ENCODE peak calls at places on chromosome 9, in seven cellular contexts. One of them, this sample, is unnamed.
A peak's percentile ranks its signal among the peaks of the same experiment; 100 is the strongest.

GRCh38 chr9:137534256-137535119 is 15.7 kb downstream of the PNPLA7 start:
- DNase-seq in heart left ventricle: no peak
- DNase-seq in left ventricle myocardium superior: no peak
- DNase-seq in kidney epithelial cell: peak; percentile 26
- DNase-seq in cardiac septum: no peak
- DNase-seq in non-pigmented ciliary epithelial cell: no peak
- DNase-seq in naive B cell: peak; percentile 28
- DNase-seq in this sample: no peak

GRCh38 chr9:14692918-14693861 is at the start of gene ZDHHC21:
- DNase-seq in heart left ventricle: peak; percentile 89
- DNase-seq in left ventricle myocardium superior: peak; percentile 87
- DNase-seq in kidney epithelial cell: no peak
- DNase-seq in cardiac septum: peak; percentile 89
- DNase-seq in non-pigmented ciliary epithelial cell: no peak
- DNase-seq in naive B cell: peak; percentile 51
- DNase-seq in this sample: no peak

GRCh38 chr9:99177576-99178365 is 44.0 kb downstream of the ALG2 start:
- DNase-seq in heart left ventricle: no peak
- DNase-seq in left ventricle myocardium superior: no peak
- DNase-seq in kidney epithelial cell: no peak
- DNase-seq in cardiac septum: no peak
- DNase-seq in non-pigmented ciliary epithelial cell: no peak
- DNase-seq in naive B cell: peak; percentile 37
- DNase-seq in this sample: no peak

GRCh38 chr9:1919229-1919628 is 95.9 kb upstream of the SMARCA2 start:
- DNase-seq in heart left ventricle: no peak
- DNase-seq in left ventricle myocardium superior: no peak
- DNase-seq in kidney epithelial cell: no peak
- DNase-seq in cardiac septum: no peak
- DNase-seq in non-pigmented ciliary epithelial cell: no peak
- DNase-seq in naive B cell: no peak
- DNase-seq in this sample: no peak

GRCh38 chr9:129669141-129669718 is 3.8 kb downstream of the PRRX2 start:
- DNase-seq in heart left ventricle: no peak
- DNase-seq in left ventricle myocardium superior: no peak
- DNase-seq in kidney epithelial cell: no peak
- DNase-seq in cardiac septum: no peak
- DNase-seq in non-pigmented ciliary epithelial cell: peak; percentile 44
- DNase-seq in naive B cell: no peak
- DNase-seq in this sample: peak; percentile 26

GRCh38 chr9:34899535-34900158 is 58.4 kb upstream of the PHF24 start:
- DNase-seq in heart left ventricle: peak; percentile 79
- DNase-seq in left ventricle myocardium superior: peak; percentile 82
- DNase-seq in kidney epithelial cell: peak; percentile 29
- DNase-seq in cardiac septum: peak; percentile 86
- DNase-seq in non-pigmented ciliary epithelial cell: peak; percentile 24
- DNase-seq in naive B cell: peak; percentile 71
- DNase-seq in this sample: peak; percentile 11

GRCh38 chr9:124258765-124259272 is 1.1 kb downstream of the NEK6 start:
- DNase-seq in heart left ventricle: no peak
- DNase-seq in left ventricle myocardium superior: no peak
- DNase-seq in kidney epithelial cell: no peak
- DNase-seq in cardiac septum: no peak
- DNase-seq in non-pigmented ciliary epithelial cell: no peak
- DNase-seq in naive B cell: no peak
- DNase-seq in this sample: no peak

GRCh38 chr9:34648673-34649072 is 2.2 kb downstream of the GALT start:
- DNase-seq in heart left ventricle: no peak
- DNase-seq in left ventricle myocardium superior: no peak
- DNase-seq in kidney epithelial cell: no peak
- DNase-seq in cardiac septum: no peak
- DNase-seq in non-pigmented ciliary epithelial cell: no peak
- DNase-seq in naive B cell: no peak
- DNase-seq in this sample: no peak

GRCh38 chr9:131495726-131496292 is 6.9 kb upstream of the POMT1 start:
- DNase-seq in heart left ventricle: peak; percentile 39
- DNase-seq in left ventricle myocardium superior: no peak
- DNase-seq in kidney epithelial cell: no peak
- DNase-seq in cardiac septum: no peak
- DNase-seq in non-pigmented ciliary epithelial cell: no peak
- DNase-seq in naive B cell: no peak
- DNase-seq in this sample: no peak

GRCh38 chr9:21174671-21175070 is 8.2 kb upstream of the IFNA21 start:
- DNase-seq in heart left ventricle: no peak
- DNase-seq in left ventricle myocardium superior: no peak
- DNase-seq in kidney epithelial cell: no peak
- DNase-seq in cardiac septum: no peak
- DNase-seq in non-pigmented ciliary epithelial cell: no peak
- DNase-seq in naive B cell: no peak
- DNase-seq in this sample: no peak

GRCh38 chr9:37561682-37562081 is 14.5 kb downstream of the FBXO10 start:
- DNase-seq in heart left ventricle: no peak
- DNase-seq in left ventricle myocardium superior: no peak
- DNase-seq in kidney epithelial cell: no peak
- DNase-seq in cardiac septum: no peak
- DNase-seq in non-pigmented ciliary epithelial cell: no peak
- DNase-seq in naive B cell: no peak
- DNase-seq in this sample: no peak

GRCh38 chr9:93659044-93659836 is 82.9 kb downstream of the PHF2 start:
- DNase-seq in heart left ventricle: peak; percentile 37
- DNase-seq in left ventricle myocardium superior: peak; percentile 17
- DNase-seq in kidney epithelial cell: no peak
- DNase-seq in cardiac septum: peak; percentile 63
- DNase-seq in non-pigmented ciliary epithelial cell: no peak
- DNase-seq in naive B cell: no peak
- DNase-seq in this sample: no peak

GRCh38 chr9:129467739-129468666 is 152.9 kb downstream of the C9orf50 start:
- DNase-seq in heart left ventricle: no peak
- DNase-seq in left ventricle myocardium superior: no peak
- DNase-seq in kidney epithelial cell: no peak
- DNase-seq in cardiac septum: no peak
- DNase-seq in non-pigmented ciliary epithelial cell: no peak
- DNase-seq in naive B cell: no peak
- DNase-seq in this sample: no peak

GRCh38 chr9:126702501-126703329 is 89.0 kb downstream of the LMX1B start:
- DNase-seq in heart left ventricle: no peak
- DNase-seq in left ventricle myocardium superior: peak; percentile 55
- DNase-seq in kidney epithelial cell: no peak
- DNase-seq in cardiac septum: peak; percentile 59
- DNase-seq in non-pigmented ciliary epithelial cell: no peak
- DNase-seq in naive B cell: no peak
- DNase-seq in this sample: no peak

GRCh38 chr9:131410051-131410491 is 16.2 kb downstream of the PRRC2B start:
- DNase-seq in heart left ventricle: no peak
- DNase-seq in left ventricle myocardium superior: peak; percentile 28
- DNase-seq in kidney epithelial cell: no peak
- DNase-seq in cardiac septum: no peak
- DNase-seq in non-pigmented ciliary epithelial cell: no peak
- DNase-seq in naive B cell: no peak
- DNase-seq in this sample: no peak

GRCh38 chr9:105296889-105297288 is 52.4 kb downstream of the SLC44A1 start:
- DNase-seq in heart left ventricle: no peak
- DNase-seq in left ventricle myocardium superior: no peak
- DNase-seq in kidney epithelial cell: peak; percentile 79
- DNase-seq in cardiac septum: no peak
- DNase-seq in non-pigmented ciliary epithelial cell: peak; percentile 89
- DNase-seq in naive B cell: no peak
- DNase-seq in this sample: peak; percentile 82

GRCh38 chr9:4929917-4930316 is 55.2 kb upstream of the JAK2 start:
- DNase-seq in heart left ventricle: no peak
- DNase-seq in left ventricle myocardium superior: no peak
- DNase-seq in kidney epithelial cell: no peak
- DNase-seq in cardiac septum: no peak
- DNase-seq in non-pigmented ciliary epithelial cell: no peak
- DNase-seq in naive B cell: no peak
- DNase-seq in this sample: no peak

This sample was measured in BJ.